ENCODE peak calls at places on chromosomes 7 and 10, in four cellular contexts. J is K562, X is HepG2, E is HCT116. F is an unnamed sample.

GRCh38 chr10:12382157-12382548 is 32.8 kb downstream of the CAMK1D start:
- DNase-seq in J (no peak), E (no peak), X (no peak), F (no peak)

GRCh38 chr7:134021861-134022260 is 105.3 kb upstream of the LRGUK start:
- DNase-seq in X (no peak), E (no peak), J (no peak), F (no peak)

GRCh38 chr10:110144526-110144925 is 62.9 kb upstream of the MXI1 start:
- DNase-seq in J (no peak), X (no peak), E (no peak), F (no peak)

GRCh38 chr7:155919400-155920067 is 107.3 kb upstream of the SHH start:
- DNase-seq in J (no peak), X (no peak), E (no peak), F (no peak)

GRCh38 chr7:41918597-41918996 is 215.7 kb upstream of the INHBA start:
- DNase-seq in E (no peak), J (no peak), X (no peak), F (no peak)

GRCh38 chr7:137975223-137975622 is 26.7 kb downstream of the CREB3L2 start:
- DNase-seq in J (peak; percentile 61), E (no peak), X (no peak), F (no peak)

GRCh38 chr7:106294334-106294733 is 9.6 kb upstream of the NAMPT start:
- DNase-seq in E (no peak), J (no peak), X (no peak), F (no peak)

GRCh38 chr10:32253300-32253699 is 93.7 kb downstream of the EPC1 start:
- DNase-seq in X (no peak), J (peak; percentile 66), E (peak; percentile 56), F (no peak)

GRCh38 chr7:151114151-151115090 is 28.1 kb downstream of the AGAP3 start:
- DNase-seq in X (no peak), E (no peak), J (no peak), F (no peak)

GRCh38 chr7:90453259-90453891 is 16.1 kb upstream of the PTTG1IP2 start:
- DNase-seq in E (no peak), X (no peak), J (no peak), F (no peak)

GRCh38 chr10:71684356-71685173 is 35.0 kb downstream of the C10orf105 start:
- DNase-seq in E (peak; percentile 26), X (no peak), J (peak; percentile 92), F (no peak)

GRCh38 chr10:11208908-11209809 is 191.5 kb downstream of the CELF2 start:
- DNase-seq in J (no peak), E (no peak), X (no peak), F (no peak)

GRCh38 chr7:126210707-126211106 is 1042.0 kb downstream of the GRM8 start:
- DNase-seq in X (no peak), J (no peak), E (no peak), F (no peak)

GRCh38 chr7:44172352-44172751 is 16.9 kb downstream of the GCK start:
- DNase-seq in J (no peak), E (no peak), X (no peak), F (no peak)

GRCh38 chr10:3469639-3470020 is 297.0 kb upstream of the PITRM1 start:
- DNase-seq in J (no peak), X (no peak), E (no peak), F (no peak)

GRCh38 chr7:28920424-28920823 is 37.7 kb downstream of the TRIL start:
- DNase-seq in J (no peak), X (no peak), E (no peak), F (no peak)

GRCh38 chr7:28882896-28883470 is 75.1 kb downstream of the TRIL start:
- DNase-seq in X (no peak), J (no peak), E (no peak), F (no peak)

GRCh38 chr10:36779238-36779846 is 346.1 kb upstream of the ANKRD30A start:
- DNase-seq in E (no peak), J (peak; percentile 13), X (peak; percentile 30), F (peak; percentile 25)

GRCh38 chr10:101818958-101819633 is 852 bp upstream of the OGA start:
- DNase-seq in E (no peak), X (peak; percentile 76), J (peak; percentile 71), F (no peak)

GRCh38 chr10:88131561-88132139 is 268.2 kb downstream of the PTEN start:
- DNase-seq in X (no peak), J (no peak), E (no peak), F (no peak)

GRCh38 chr7:26155531-26156375 is 3.8 kb downstream of the NFE2L3 start:
- DNase-seq in X (peak; percentile 39), E (no peak), J (no peak), F (no peak)

GRCh38 chr7:135160098-135160857 is 10.2 kb downstream of the CYREN start:
- DNase-seq in E (no peak), X (no peak), J (peak; percentile 90), F (no peak)

GRCh38 chr10:4131407-4132215 is 346.6 kb upstream of the KLF6 start:
- DNase-seq in J (no peak), E (no peak), X (no peak), F (no peak)

GRCh38 chr10:109924947-109925620 is 1.8 kb upstream of the XPNPEP1 start:
- DNase-seq in X (no peak), J (no peak), E (no peak), F (no peak)

GRCh38 chr7:123594813-123595241 is 6.8 kb upstream of the ASB15 start:
- DNase-seq in E (no peak), J (peak; percentile 84), X (peak; percentile 59), F (no peak)

GRCh38 chr7:135562720-135563119 is 5.0 kb downstream of the NUP205 start:
- DNase-seq in X (no peak), J (no peak), E (no peak), F (no peak)

GRCh38 chr7:30549933-30550493 is 44.7 kb upstream of the GARS1 start:
- DNase-seq in J (peak; percentile 41), X (no peak), E (no peak), F (no peak)

GRCh38 chr10:34437897-34438296 is 377.2 kb downstream of the PARD3 start:
- DNase-seq in E (no peak), J (peak; percentile 33), X (no peak), F (no peak)

GRCh38 chr10:124508070-124508667 is 46.5 kb downstream of the LHPP start:
- DNase-seq in X (no peak), E (no peak), J (no peak), F (no peak)

GRCh38 chr7:128863433-128863989 is 855 bp downstream of the ATP6V1F start:
- DNase-seq in X (peak; percentile 65), J (peak; percentile 85), E (peak; percentile 56), F (no peak)

GRCh38 chr7:102220229-102220850 is 66.3 kb upstream of the SH2B2 start:
- DNase-seq in J (no peak), X (no peak), E (no peak), F (no peak)

GRCh38 chr7:70498232-70498631 is 633.7 kb upstream of the GALNT17 start:
- DNase-seq in J (no peak), X (no peak), E (no peak), F (no peak)

GRCh38 chr10:35400600-35401268 is 64.4 kb downstream of the CCNY start:
- DNase-seq in X (no peak), E (no peak), J (no peak), F (no peak)

DNA sequence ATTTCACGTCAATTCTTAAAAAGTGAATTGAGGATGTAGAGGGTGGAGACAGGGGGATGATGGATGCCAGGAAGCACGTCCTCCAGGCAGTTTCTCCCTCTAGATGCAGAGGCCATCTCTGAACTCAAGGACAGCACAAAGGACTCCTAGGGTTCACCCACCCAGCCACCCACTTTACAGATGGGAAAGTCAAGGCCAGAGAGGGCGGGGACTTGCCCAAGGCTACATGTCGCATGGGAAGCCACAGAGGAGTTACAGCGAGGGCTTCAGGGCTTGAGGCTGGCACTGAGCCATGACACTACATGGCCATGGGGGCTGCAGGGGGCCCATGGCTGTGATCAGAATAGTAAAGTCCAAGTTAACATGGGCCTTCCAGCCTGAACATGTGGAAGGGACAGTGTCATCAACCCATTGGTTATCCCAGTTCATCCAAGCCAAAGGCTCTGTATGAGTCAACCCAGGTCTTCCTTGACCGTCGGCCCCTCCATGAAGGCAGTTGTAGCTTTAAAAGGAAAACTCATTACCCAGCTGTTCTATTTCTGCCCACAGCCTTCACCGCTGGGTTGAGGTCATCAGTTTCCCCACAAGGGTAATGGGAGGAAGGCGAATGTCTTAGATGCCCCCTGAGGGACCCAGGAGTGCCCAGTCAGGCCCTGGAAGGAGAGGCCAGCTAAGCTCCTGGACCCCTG is 24.3 kb upstream of the KPNA7 start:
- DNase-seq in J (no peak), E (no peak), X (no peak), F (no peak)
- TF ChIP-seq SIN3A in J (no peak), E (no peak), X (no peak), F (no peak)

DNA sequence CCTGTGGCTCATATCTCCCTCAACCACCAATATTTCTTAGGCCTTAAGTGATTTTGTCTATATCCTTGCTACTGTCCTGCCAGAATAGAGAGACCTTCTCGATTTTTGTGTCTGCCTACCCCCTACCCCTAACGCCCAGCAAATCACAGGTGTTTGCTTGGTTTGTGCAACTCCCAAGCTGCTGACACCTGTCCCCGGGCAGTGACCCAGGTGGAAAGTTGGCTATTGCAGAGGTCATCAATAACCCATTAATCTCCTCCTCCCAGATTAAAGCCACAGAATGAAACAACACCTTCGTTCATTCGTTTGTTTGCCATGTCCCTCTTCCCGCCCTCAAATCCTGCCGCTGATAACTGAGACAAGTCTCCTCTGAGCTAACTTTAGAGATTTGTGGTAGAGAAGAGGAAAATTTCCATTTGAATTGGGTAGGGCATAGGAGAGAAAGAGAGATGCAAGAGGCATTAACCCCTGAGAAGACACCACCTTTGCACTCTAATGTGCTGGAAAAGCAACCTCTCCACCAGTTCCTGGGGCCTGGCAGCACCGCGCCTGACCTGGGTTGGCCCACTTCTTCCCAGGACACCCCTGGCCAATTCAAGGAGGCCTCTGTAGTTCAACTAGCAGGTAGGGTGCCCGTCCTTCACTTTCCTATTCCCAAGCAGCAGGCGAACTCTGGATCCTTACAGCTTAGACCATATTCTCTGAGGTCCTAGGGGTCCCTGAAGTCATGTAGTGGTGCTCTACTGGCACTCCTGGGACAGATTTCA is 3.0 kb downstream of the NEUROG3 start:
- DNase-seq in J (no peak), X (no peak), E (no peak), F (no peak)
- H3K4me1 ChIP-seq in J (no peaks in the 10 kb centered on the region), X (no peaks in the 10 kb centered on the region), E (no peaks in the 10 kb centered on the region), F (peaks cover 25% of the 10 kb centered on the region)

DNA sequence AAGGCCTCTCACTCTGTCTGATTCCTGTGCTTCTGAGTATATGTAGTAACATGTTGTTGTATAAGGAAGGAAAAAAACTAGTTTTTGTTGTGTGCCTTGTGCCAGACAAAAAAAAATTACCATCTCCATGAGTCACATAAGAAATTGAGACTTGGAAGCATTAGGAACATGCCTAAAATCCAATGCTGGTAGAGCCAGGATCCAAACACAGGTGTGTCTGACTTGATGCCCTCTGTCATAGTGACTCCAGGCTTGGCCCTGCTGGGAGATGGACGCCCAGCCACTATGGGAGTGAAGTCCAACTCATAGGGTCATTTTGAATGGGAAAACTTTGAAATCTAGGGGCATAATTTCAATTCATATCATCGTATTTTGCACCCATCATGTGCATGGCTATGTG is 38.0 kb downstream of the PYROXD2 start:
- DNase-seq in J (no peak), X (no peak), E (no peak), F (no peak)
- TF ChIP-seq SIN3A in J (no peak), X (no peak), E (no peak), F (no peak)

DNA sequence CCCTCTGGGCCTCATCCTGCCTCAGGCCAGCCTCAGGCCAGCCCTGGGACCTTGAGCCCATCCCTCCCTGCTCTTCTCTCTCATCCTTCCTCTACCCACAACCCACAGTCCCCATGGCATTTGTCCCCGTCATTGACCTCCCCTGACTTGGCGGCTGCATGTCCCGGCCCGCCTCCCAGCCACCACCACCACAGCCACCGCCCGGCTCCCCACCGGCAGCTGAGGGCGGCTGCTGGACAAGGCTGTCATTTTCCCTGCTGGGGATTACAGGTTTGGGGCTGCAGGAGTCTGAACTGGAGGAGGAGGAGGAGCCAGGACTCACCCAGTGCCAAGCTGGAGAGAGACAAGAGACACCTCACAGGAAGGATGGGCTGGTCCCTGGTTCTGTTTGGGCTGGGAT is 112.9 kb downstream of the ZMIZ1 start:
- DNase-seq in E (no peak), X (no peak), J (no peak), F (no peak)
- H3K4me1 ChIP-seq in E (peaks cover 81% of the 10 kb centered on the region), X (peaks cover 100% of the 10 kb centered on the region), J (peaks cover 94% of the 10 kb centered on the region), F (peaks cover 60% of the 10 kb centered on the region)